ENCODE peak calls at places on chromosomes 2 and 18, in ten cellular contexts. R is cardiac fibroblast, F is coronary artery, X is mesothelial cell of epicardium, W is endodermal cell, A is upper lobe of right lung, C is type B pancreatic cell, O is choroid plexus epithelial cell, N is left lung, K is adrenal gland. S is an unnamed sample.

GRCh38 chr2:201965550-201965949 is 68.1 kb upstream of the FZD7 start:
- DNase-seq in R (no peak), F (no peak), X (no peak), W (peak), A (no peak), C (no peak), O (no peak), N (no peak), K (no peak), S (no peak)

GRCh38 chr2:100321881-100322820 is at the start of gene LONRF2:
- DNase-seq in R (peak), F (no peak), X (peak), W (peak), A (peak), C (no peak), O (peak), N (peak), K (peak), S (peak)

GRCh38 chr18:32175265-32175664 is 14.6 kb upstream of the MEP1B start:
- DNase-seq in R (no peak), F (no peak), X (no peak), W (no peak), A (no peak), C (no peak), O (no peak), N (no peak), K (no peak), S (no peak)

GRCh38 chr18:38290229-38290628 is 724.6 kb upstream of the CELF4 start:
- DNase-seq in R (no peak), F (no peak), X (no peak), W (no peak), A (no peak), C (no peak), O (no peak), N (no peak), K (no peak), S (no peak)

GRCh38 chr18:23071285-23071684 is 64.0 kb upstream of the CABLES1 start:
- DNase-seq in R (no peak), F (no peak), X (no peak), W (no peak), A (peak), C (no peak), O (peak), N (peak), K (peak), S (no peak)

GRCh38 chr2:219081701-219082331 is 21.1 kb upstream of the IHH start:
- DNase-seq in R (no peak), F (no peak), X (no peak), W (no peak), A (no peak), C (no peak), O (no peak), N (no peak), K (no peak), S (no peak)

GRCh38 chr2:112724611-112725525 is 4.0 kb downstream of the NT5DC4 start:
- DNase-seq in R (no peak), F (peak), X (no peak), W (peak), A (no peak), C (no peak), O (peak), N (no peak), K (peak), S (no peak)

GRCh38 chr2:25939257-25939668 is 43.0 kb downstream of the KIF3C start:
- DNase-seq in R (no peak), F (no peak), X (no peak), W (no peak), A (no peak), C (no peak), O (peak), N (no peak), K (no peak), S (no peak)

GRCh38 chr18:56574827-56575226 is 63.6 kb downstream of the TXNL1 start:
- DNase-seq in R (peak), F (no peak), X (no peak), W (no peak), A (no peak), C (no peak), O (peak), N (no peak), K (peak), S (no peak)

GRCh38 chr2:96256611-96257113 is 9.1 kb downstream of the TMEM127 start:
- DNase-seq in R (no peak), F (no peak), X (no peak), W (no peak), A (no peak), C (no peak), O (no peak), N (no peak), K (no peak), S (no peak)

DNA sequence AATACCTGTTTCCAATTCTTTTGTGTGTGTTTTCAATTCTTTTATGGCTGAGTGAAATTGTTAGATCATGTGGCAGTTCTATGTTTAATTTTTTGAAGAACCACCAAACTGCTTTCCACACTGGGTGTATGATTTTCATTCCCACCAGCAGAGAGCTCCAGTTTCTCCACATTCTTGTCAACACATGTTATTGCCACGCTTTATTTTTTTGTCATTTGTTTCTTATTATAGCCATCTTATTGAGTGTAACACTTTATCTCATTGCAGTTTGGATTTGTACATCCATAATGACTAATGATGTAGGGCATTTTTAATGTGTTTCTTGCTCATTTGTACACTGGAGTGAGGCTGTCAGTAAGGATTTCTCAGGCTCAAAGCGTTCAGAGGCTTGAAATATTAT is 184.3 kb downstream of the PIEZO2 start:
- DNase-seq in R (peak), F (no peak), X (no peak), W (no peak), A (no peak), C (no peak), O (peak), N (no peak), K (no peak), S (no peak)
- TF ChIP-seq CTCF in R (no peak), F (no peak), X (no peak), W (no peak), A (no peak), C (no peak), O (peak), N (no peak), K (no peak), S (no peak)

DNA sequence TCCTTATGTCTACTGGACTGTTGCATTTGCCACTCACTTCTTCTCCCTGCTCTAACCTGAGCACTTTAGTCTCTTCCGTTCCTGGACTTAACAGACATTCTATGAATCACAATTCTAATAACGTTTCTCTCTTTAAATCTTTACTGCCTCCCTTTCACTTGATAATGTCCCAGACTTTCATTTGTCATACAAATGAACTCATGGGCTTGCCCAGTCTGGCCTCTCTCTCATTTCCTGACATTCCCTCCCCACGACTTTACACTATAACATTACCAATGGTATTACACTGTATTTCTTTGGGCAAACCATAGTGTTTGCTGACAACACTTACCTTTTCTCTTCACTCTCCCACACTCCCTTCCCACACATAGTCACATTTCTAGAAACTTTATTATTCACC is 540.7 kb upstream of the TMEFF2 start:
- DNase-seq in R (no peak), F (no peak), X (no peak), W (no peak), A (no peak), C (no peak), O (no peak), N (no peak), K (no peak), S (no peak)
- TF ChIP-seq CTCF in R (no peak), F (no peak), X (no peak), W (no peak), A (no peak), C (no peak), O (no peak), N (no peak), K (no peak), S (no peak)

GRCh38 chr2:106163948-106164580 is 30.0 kb downstream of the UXS1 start:
- DNase-seq in R (peak), F (no peak), X (no peak), W (no peak), A (no peak), C (no peak), O (peak), N (no peak), K (no peak), S (no peak)

GRCh38 chr2:106167067-106167466 is 27.0 kb downstream of the UXS1 start:
- DNase-seq in R (no peak), F (no peak), X (no peak), W (no peak), A (no peak), C (no peak), O (no peak), N (no peak), K (no peak), S (no peak)

GRCh38 chr2:106161938-106162814 is 31.9 kb downstream of the UXS1 start:
- DNase-seq in R (peak), F (no peak), X (no peak), W (no peak), A (peak), C (no peak), O (peak), N (peak), K (peak), S (peak)

GRCh38 chr2:106165556-106165955 is 28.5 kb downstream of the UXS1 start:
- DNase-seq in R (peak), F (no peak), X (no peak), W (no peak), A (no peak), C (no peak), O (no peak), N (no peak), K (no peak), S (no peak)

GRCh38 chr2:106165064-106165463 is 29.0 kb downstream of the UXS1 start:
- DNase-seq in R (no peak), F (no peak), X (no peak), W (peak), A (no peak), C (no peak), O (no peak), N (no peak), K (no peak), S (no peak)
- TF ChIP-seq CTCF in R (no peak), F (no peak), X (no peak), W (peak), A (no peak), C (peak), O (peak), N (no peak), K (no peak), S (no peak)

GRCh38 chr2:239002960-239003932 is 155.4 kb downstream of the TWIST2 start:
- DNase-seq in R (peak), F (no peak), X (no peak), W (peak), A (peak), C (peak), O (peak), N (no peak), K (no peak), S (no peak)
- TF ChIP-seq CTCF in R (peak), F (no peak), X (no peak), W (no peak), A (no peak), C (no peak), O (peak), N (no peak), K (no peak), S (no peak)

DNA sequence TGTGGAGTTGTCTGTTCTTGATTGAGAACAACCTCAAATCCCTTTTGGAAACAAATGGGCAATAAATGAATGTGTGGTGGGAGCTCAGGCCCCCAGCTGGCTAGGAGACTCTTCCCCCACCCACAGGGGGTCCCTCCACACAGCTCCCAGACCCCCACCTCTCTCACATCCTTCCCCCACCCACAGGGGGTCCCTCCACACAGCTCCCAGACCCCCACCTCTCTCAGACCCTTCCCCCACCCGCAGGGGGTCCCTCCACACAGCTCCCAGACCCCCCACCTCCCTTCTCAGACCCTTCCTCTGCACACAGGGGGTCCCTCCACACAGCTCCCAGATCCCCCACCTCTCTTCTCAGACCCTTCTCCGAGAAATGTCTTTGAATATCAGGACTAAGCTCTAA is 79.0 kb upstream of the CTDP1 start:
- DNase-seq in R (no peak), F (no peak), X (no peak), W (no peak), A (no peak), C (no peak), O (no peak), N (no peak), K (no peak), S (no peak)
- TF ChIP-seq CTCF in R (no peak), F (no peak), X (no peak), W (no peak), A (no peak), C (no peak), O (no peak), N (no peak), K (no peak), S (no peak)

DNA sequence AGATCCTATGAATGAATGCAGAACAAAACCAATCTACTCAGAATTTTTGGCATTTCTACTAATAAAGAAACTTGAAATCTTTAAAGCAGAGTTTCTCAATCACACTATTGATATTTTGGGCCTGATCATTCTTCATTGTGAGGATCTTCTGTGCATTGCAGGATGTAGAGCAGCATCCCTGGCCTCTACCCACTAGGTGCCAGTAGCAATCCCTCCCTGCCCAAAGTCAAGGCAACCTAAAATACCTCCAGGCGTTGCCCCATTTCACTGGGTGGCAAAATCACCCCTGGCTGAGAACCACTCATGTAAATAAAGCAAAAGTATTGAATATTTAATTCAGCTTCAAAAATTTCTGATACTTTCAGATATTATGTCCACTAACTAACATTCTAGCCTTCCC is 213.0 kb downstream of the SP3 start:
- DNase-seq in R (peak), F (no peak), X (no peak), W (peak), A (no peak), C (no peak), O (peak), N (no peak), K (no peak), S (no peak)
- TF ChIP-seq CTCF in R (peak), F (no peak), X (no peak), W (peak), A (no peak), C (peak), O (peak), N (no peak), K (no peak), S (no peak)

GRCh38 chr2:36818542-36818941 is 122.0 kb downstream of the VIT start:
- DNase-seq in R (no peak), F (no peak), X (no peak), W (no peak), A (no peak), C (no peak), O (no peak), N (no peak), K (no peak), S (no peak)

GRCh38 chr2:36820942-36821605 is 124.6 kb downstream of the VIT start:
- DNase-seq in R (no peak), F (no peak), X (no peak), W (no peak), A (no peak), C (no peak), O (no peak), N (no peak), K (no peak), S (no peak)

GRCh38 chr2:36824281-36824680 is 127.8 kb downstream of the VIT start:
- DNase-seq in R (no peak), F (no peak), X (no peak), W (peak), A (no peak), C (no peak), O (no peak), N (no peak), K (no peak), S (no peak)

DNA sequence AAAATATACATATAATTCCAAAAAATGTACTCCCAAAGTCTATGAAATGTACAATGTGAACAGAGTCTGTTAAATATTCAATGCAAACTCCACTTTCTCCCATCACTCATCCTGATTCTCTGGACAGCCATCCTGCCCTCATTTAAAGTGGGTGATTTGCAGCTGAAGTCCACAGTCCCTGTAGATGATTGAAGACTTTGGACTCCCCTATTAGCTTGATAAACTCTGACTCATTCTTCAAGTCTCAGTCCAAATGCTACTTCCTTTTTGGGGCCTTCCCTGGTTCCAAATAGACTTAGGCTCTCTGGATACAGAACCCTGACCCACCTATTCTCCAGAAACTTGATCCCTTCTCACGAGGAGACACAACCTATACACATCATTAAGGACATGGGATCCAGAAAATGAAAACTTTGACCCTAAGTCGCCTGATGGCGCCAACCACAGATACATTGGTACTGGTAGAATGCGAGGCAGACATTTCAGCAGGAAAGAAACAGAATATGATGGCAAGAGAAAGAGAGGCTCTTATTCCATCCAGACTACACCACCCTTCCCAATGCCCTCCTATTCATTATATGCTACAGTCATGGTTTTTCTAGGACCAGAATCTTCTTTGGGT is 122.7 kb downstream of the VIT start:
- DNase-seq in R (no peak), F (no peak), X (no peak), W (peak), A (no peak), C (no peak), O (no peak), N (no peak), K (no peak), S (no peak)
- TF ChIP-seq CTCF in R (no peak), F (no peak), X (no peak), W (peak), A (no peak), C (no peak), O (no peak), N (no peak), K (no peak), S (no peak)